ENCODE peak calls at places on chromosomes 13 and 19, in four cellular contexts. L is choroid plexus epithelial cell, Y is osteocyte, B is lower lobe of right lung. F is an unnamed sample.

GRCh38 chr19:57363734-57364181 is 407 bp downstream of the TRAPPC2B start:
- DNase-seq in L (peak), B (no peak), Y (no peak), F (peak)

GRCh38 chr13:94660695-94661324 is 51.5 kb downstream of the SOX21 start:
- DNase-seq in Y (no peak), B (no peak), L (peak), F (no peak)

GRCh38 chr19:48961051-48961649 is 4.0 kb upstream of the FTL start:
- DNase-seq in Y (no peak), L (no peak), B (no peak), F (no peak)

GRCh38 chr19:32877977-32878745 is 8.6 kb upstream of the SLC7A9 start:
- DNase-seq in L (no peak), B (no peak), Y (peak), F (no peak)

GRCh38 chr19:12689581-12690216 is 1.9 kb downstream of the GNG14 start:
- DNase-seq in B (no peak), L (no peak), Y (no peak), F (no peak)

GRCh38 chr19:29596885-29597525 is 9.1 kb upstream of the POP4 start:
- DNase-seq in Y (no peak), B (no peak), L (peak), F (peak)

GRCh38 chr13:46593403-46593802 is 40.4 kb downstream of the LRCH1 start:
- DNase-seq in Y (no peak), B (no peak), L (no peak), F (no peak)

GRCh38 chr13:20359335-20359734 is 127.2 kb upstream of the GJB6 start:
- DNase-seq in B (no peak), L (peak), Y (no peak), F (peak)

GRCh38 chr19:9597027-9597426 is 12.7 kb upstream of the ZNF121 start:
- DNase-seq in B (no peak), Y (no peak), L (peak), F (peak)

GRCh38 chr19:4534836-4535658 is at the start of gene PLIN5:
- DNase-seq in L (peak), Y (peak), B (peak), F (peak)

GRCh38 chr13:107252021-107252420 is 684.1 kb upstream of the ARGLU1 start:
- DNase-seq in Y (no peak), L (no peak), B (no peak), F (no peak)

GRCh38 chr19:2049741-2050348 is 1.2 kb downstream of the MKNK2 start:
- DNase-seq in Y (no peak), L (peak), B (peak), F (peak)

GRCh38 chr19:33662391-33662790 is 40.6 kb downstream of the CHST8 start:
- DNase-seq in Y (peak), L (no peak), B (no peak), F (no peak)

GRCh38 chr19:16330811-16331690 is 6.4 kb downstream of the KLF2 start:
- DNase-seq in L (no peak), Y (no peak), B (no peak), F (no peak)

GRCh38 chr13:109483369-109483768 is 303.0 kb downstream of the IRS2 start:
- DNase-seq in B (no peak), Y (no peak), L (no peak), F (no peak)

GRCh38 chr19:5031231-5032100 is 62.6 kb downstream of the KDM4B start:
- DNase-seq in Y (peak), B (peak), L (peak), F (peak)

GRCh38 chr13:66154354-66154753 is 1075.8 kb downstream of the PCDH9 start:
- DNase-seq in Y (no peak), B (no peak), L (no peak), F (no peak)

GRCh38 chr19:19460761-19461265 is 54.5 kb downstream of the TSSK6 start:
- DNase-seq in Y (no peak), B (peak), L (no peak), F (no peak)

GRCh38 chr13:37010424-37010823 is 9.8 kb downstream of the EXOSC8 start:
- DNase-seq in L (no peak), B (no peak), Y (no peak), F (no peak)

GRCh38 chr13:92224052-92224821 is 825.8 kb downstream of the GPC5 start:
- DNase-seq in B (no peak), Y (no peak), L (peak), F (no peak)

GRCh38 chr13:47723898-47724297 is 277.2 kb downstream of the SUCLA2 start:
- DNase-seq in Y (no peak), B (no peak), L (no peak), F (no peak)

GRCh38 chr19:41918653-41919244 is 9.5 kb downstream of the ERFL start:
- DNase-seq in B (no peak), Y (no peak), L (peak), F (no peak)

GRCh38 chr19:15195381-15195964 is 5.3 kb downstream of the NOTCH3 start:
- DNase-seq in Y (no peak), B (peak), L (peak), F (peak)

GRCh38 chr19:36245210-36246005 is 30.5 kb downstream of the ZNF146 start:
- DNase-seq in B (no peak), L (no peak), Y (no peak), F (no peak)

GRCh38 chr19:48676487-48676886 is 3.7 kb upstream of the NTN5 start:
- DNase-seq in L (no peak), Y (no peak), B (no peak), F (no peak)

GRCh38 chr19:16527334-16527935 is 14.8 kb downstream of the CHERP start:
- DNase-seq in L (no peak), Y (no peak), B (no peak), F (peak)

GRCh38 chr13:26896986-26897668 is 136.5 kb upstream of the GPR12 start:
- DNase-seq in Y (no peak), B (no peak), L (no peak), F (no peak)

GRCh38 chr13:32426981-32427851 is 714 bp downstream of the N4BP2L1 start:
- DNase-seq in Y (peak), L (peak), B (peak), F (peak)

GRCh38 chr19:8320564-8321066 is 560 bp downstream of the NDUFA7 start:
- DNase-seq in Y (no peak), L (no peak), B (no peak), F (no peak)

GRCh38 chr13:41565221-41565620 is 107.9 kb downstream of the RGCC start:
- DNase-seq in B (no peak), Y (no peak), L (peak), F (no peak)

GRCh38 chr19:28396259-28396940 is 816.6 kb downstream of the UQCRFS1 start:
- DNase-seq in L (no peak), Y (peak), B (no peak), F (no peak)

GRCh38 chr13:101382701-101383100 is 33.6 kb downstream of the NALCN start:
- DNase-seq in Y (no peak), B (no peak), L (peak), F (no peak)

GRCh38 chr19:49456351-49456750 is 3.3 kb downstream of the ALDH16A1 start:
- DNase-seq in L (no peak), B (no peak), Y (no peak), F (no peak)

GRCh38 chr13:58018020-58018419 is 386.5 kb downstream of the PCDH17 start:
- DNase-seq in Y (no peak), B (no peak), L (no peak), F (no peak)

GRCh38 chr19:34184880-34185491 is 12.7 kb downstream of the LSM14A start:
- DNase-seq in L (peak), B (no peak), Y (no peak), F (no peak)

GRCh38 chr13:87172166-87172825 is 498.9 kb upstream of the SLITRK5 start:
- DNase-seq in B (no peak), L (peak), Y (no peak), F (no peak)

GRCh38 chr19:21851596-21852345 is 15.8 kb upstream of the ZNF43 start:
- DNase-seq in L (peak), B (peak), Y (peak), F (peak)
- TF ChIP-seq CTCF in L (no peak), B (no peak), Y (no peak), F (no peak)

DNA sequence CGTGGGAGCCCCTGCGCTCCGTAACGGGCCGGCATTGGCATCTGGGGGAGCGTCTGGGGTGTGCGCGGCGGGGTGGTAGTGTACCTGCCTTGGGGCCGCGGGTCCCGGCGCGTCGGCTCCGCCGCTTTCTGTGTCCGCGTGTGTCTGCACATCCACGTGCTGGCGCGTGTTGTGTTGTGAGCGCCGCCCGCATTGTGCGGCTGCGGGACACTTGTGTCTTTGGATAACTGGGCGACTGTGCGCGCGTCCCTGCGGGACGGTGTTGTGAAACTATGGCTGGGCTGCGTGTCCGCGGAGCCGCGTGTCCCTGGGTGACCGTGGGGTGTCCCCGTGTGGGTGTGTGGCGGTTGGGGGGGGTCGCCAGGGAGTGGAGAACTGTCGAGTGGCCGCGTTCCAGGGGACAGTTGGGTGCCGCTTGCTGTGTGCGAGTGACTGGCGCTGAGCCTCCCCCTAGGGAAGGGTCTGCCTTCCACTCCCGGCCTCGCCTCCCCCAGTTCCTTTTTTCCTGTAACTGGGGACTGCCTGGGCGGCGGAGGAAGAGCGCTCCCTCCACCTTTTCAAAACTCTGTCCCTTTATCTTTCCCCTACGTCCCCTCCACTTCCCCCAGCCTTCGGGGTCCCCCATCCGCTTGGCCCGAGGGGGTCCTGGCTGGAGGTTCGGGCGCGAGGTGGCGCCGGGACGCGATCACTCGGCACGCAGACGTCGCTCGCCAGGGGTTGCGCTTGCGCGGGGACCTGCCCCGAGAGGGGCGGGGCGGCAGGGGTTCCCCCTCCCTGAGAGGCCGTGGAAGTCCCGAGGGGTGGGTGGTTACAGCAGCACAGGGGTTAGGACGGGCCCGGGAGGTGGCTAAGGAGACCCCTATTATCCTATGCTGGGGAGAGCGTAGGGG is 5.6 kb upstream of the NFIC start:
- DNase-seq in B (peak), Y (no peak), L (no peak), F (no peak)
- TF ChIP-seq CTCF in B (no peak), Y (peak), L (peak), F (no peak)

GRCh38 chr19:13844130-13844631 is 32.8 kb upstream of the NANOS3 start:
- DNase-seq in L (no peak), Y (no peak), B (no peak), F (peak)

GRCh38 chr19:13840751-13841338 is 36.1 kb upstream of the NANOS3 start:
- DNase-seq in B (no peak), Y (no peak), L (no peak), F (no peak)

GRCh38 chr19:13841339-13842293 is 35.3 kb upstream of the NANOS3 start:
- DNase-seq in Y (no peak), B (peak), L (no peak), F (no peak)

GRCh38 chr19:13843104-13843921 is 33.6 kb upstream of the NANOS3 start:
- DNase-seq in B (no peak), Y (peak), L (no peak), F (peak)

GRCh38 chr19:13842294-13843103 is 34.4 kb upstream of the NANOS3 start:
- DNase-seq in L (peak), Y (peak), B (peak), F (peak)
- TF ChIP-seq CTCF in L (no peak), Y (peak), B (peak), F (no peak)

GRCh38 chr19:45528149-45528743 is 21.0 kb downstream of the VASP start:
- DNase-seq in B (no peak), L (no peak), Y (no peak), F (peak)
- TF ChIP-seq CTCF in B (no peak), L (no peak), Y (no peak), F (no peak)

GRCh38 chr13:39417131-39417530 is 185.9 kb downstream of the LHFPL6 start:
- DNase-seq in B (no peak), L (no peak), Y (no peak), F (no peak)

GRCh38 chr13:39414339-39414738 is 188.7 kb downstream of the LHFPL6 start:
- DNase-seq in L (no peak), B (no peak), Y (no peak), F (no peak)

GRCh38 chr13:39415003-39415402 is 188.0 kb downstream of the LHFPL6 start:
- DNase-seq in L (peak), B (no peak), Y (no peak), F (no peak)

GRCh38 chr13:39417643-39418042 is 185.3 kb downstream of the LHFPL6 start:
- DNase-seq in L (peak), Y (no peak), B (no peak), F (peak)

DNA sequence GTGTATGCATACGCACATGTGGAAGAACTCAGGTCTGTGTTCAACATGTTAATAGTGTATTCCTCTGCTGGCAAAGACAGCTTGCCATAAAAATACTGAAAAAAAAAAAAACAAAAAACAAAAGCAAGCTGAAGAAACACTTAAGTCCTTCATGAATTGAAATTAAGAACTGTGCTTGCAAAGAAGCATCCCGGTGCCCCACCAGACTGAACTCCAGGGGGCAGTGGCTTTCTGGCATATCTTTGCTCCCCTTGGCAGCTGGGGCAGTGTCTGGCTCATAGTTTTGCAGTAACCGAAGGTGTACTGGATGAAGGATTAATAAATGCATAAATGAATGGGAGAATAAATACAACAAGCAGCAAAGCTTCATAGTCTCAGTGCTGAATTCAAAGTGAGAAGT is 187.6 kb downstream of the LHFPL6 start:
- DNase-seq in B (peak), L (peak), Y (no peak), F (peak)
- TF ChIP-seq CTCF in B (peak), L (peak), Y (peak), F (no peak)

GRCh38 chr19:47280183-47280797 is 5.6 kb downstream of the INAFM1 start:
- DNase-seq in Y (no peak), B (peak), L (peak), F (peak)
- TF ChIP-seq CTCF in Y (peak), B (peak), L (peak), F (peak)

DNA sequence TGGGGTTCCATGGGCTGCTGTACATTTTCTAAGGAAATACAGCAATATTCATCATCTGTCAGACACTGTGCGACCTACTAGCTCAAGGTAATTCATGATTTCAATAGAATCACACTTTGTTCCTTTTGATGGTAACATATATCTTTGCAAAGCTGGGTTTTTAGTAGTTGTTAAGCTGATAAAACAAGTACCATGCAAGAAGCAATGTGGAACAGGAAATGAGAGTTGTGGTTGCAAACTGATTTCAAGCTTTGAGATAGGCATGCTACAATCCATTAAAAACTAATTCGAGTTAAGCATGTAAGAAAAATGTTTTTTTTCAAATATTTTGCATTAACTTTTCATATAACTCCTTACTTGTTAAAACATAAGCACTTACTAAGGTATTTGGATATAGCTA is 6.8 kb upstream of the MBNL2 start:
- DNase-seq in B (no peak), Y (no peak), L (no peak), F (no peak)
- TF ChIP-seq CTCF in B (no peak), Y (no peak), L (no peak), F (no peak)

DNA sequence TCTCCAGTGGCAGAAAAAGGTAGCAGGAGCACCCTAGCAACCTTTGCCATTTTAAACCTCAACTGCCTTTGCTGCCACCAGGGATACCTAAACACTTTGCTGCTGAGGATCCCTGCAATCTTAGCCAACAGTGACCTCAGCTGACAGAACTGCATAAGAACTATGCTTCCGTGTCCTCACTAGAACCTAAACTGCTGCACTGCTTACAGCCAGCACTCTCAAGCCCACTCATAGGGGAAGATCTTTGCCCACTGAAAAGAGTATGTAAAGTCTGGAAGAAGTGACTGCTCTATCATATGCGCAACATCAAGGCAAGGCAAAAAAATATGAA is 270.0 kb upstream of the PCDH20 start:
- DNase-seq in B (no peak), Y (no peak), L (no peak), F (no peak)
- TF ChIP-seq CTCF in B (no peak), Y (peak), L (no peak), F (no peak)

GRCh38 chr19:46624958-46625661 is at the start of gene PTGIR:
- DNase-seq in L (peak), B (no peak), Y (no peak), F (no peak)
- TF ChIP-seq CTCF in L (peak), B (no peak), Y (no peak), F (no peak)